ENCODE peak calls at places on chromosome 10, in nine cellular contexts. A is OCI-LY7; W is A549; Y is lower leg skin; G is BJ; R is SW 1271; V is D341Med; O is G401; I is activated CD8-positive, alpha-beta memory T cell treated with anti-CD3 and anti-CD28 coated beads for 24 hours. L is an unnamed sample.

GRCh38 chr10:11238893-11239292 is 221.2 kb downstream of the CELF2 start:
- DNase-seq in A (no peak), W (no peak), Y (no peak), G (no peak), R (no peak), V (no peak), O (no peak), I (no peak), L (no peak)

GRCh38 chr10:110460111-110460809 is 37.4 kb upstream of the DUSP5 start:
- DNase-seq in A (peak), W (peak), Y (peak), G (no peak), R (no peak), V (no peak), O (peak), I (peak), L (peak)

GRCh38 chr10:44843484-44843883 is 67.7 kb upstream of the TMEM72 start:
- DNase-seq in A (no peak), W (no peak), Y (no peak), G (no peak), R (no peak), V (no peak), O (no peak), I (no peak), L (no peak)

GRCh38 chr10:20683345-20683744 is 213.8 kb downstream of the NEBL start:
- DNase-seq in A (no peak), W (no peak), Y (no peak), G (no peak), R (no peak), V (no peak), O (no peak), I (no peak), L (no peak)

GRCh38 chr10:73865459-73866442 is 8.6 kb downstream of the CAMK2G start:
- DNase-seq in A (peak), W (no peak), Y (peak), G (no peak), R (no peak), V (no peak), O (no peak), I (peak), L (peak)

GRCh38 chr10:6203331-6204062 is 765 bp downstream of the PFKFB3 start:
- DNase-seq in A (peak), W (peak), Y (peak), G (no peak), R (no peak), V (peak), O (peak), I (peak), L (peak)

GRCh38 chr10:24277771-24278518 is 69.0 kb downstream of the KIAA1217 start:
- DNase-seq in A (no peak), W (no peak), Y (no peak), G (no peak), R (no peak), V (no peak), O (no peak), I (no peak), L (no peak)

GRCh38 chr10:14603539-14604102 is 171.1 kb downstream of the FAM107B start:
- DNase-seq in A (peak), W (no peak), Y (no peak), G (no peak), R (no peak), V (peak), O (peak), I (peak), L (peak)

GRCh38 chr10:49131507-49132385 is 2.1 kb downstream of the FAM170B start:
- DNase-seq in A (no peak), W (no peak), Y (peak), G (no peak), R (no peak), V (no peak), O (no peak), I (peak), L (no peak)

GRCh38 chr10:101781655-101781983 is 1.6 kb downstream of the NPM3 start:
- DNase-seq in A (no peak), W (no peak), Y (no peak), G (no peak), R (no peak), V (no peak), O (no peak), I (no peak), L (no peak)

GRCh38 chr10:58266826-58267712 is 625 bp downstream of the IPMK start:
- DNase-seq in A (peak), W (peak), Y (peak), G (no peak), R (no peak), V (peak), O (peak), I (peak), L (peak)

L was measured in T-helper 1 cell.